ENCODE peak calls at places on chromosomes 12 and 14, in five cellular contexts. One of them, this sample, is unnamed.
A peak's percentile ranks its signal among the peaks of the same experiment; 100 is the strongest.

GRCh38 chr12:119182701-119183493 is 4.2 kb downstream of the HSPB8 start:
- DNase-seq in esophagus muscularis mucosa: no peak
- DNase-seq in hepatocyte: peak; percentile 50
- DNase-seq in upper lobe of right lung: no peak
- DNase-seq in effector memory CD4-positive, alpha-beta T cell: no peak
- DNase-seq in this sample: no peak

GRCh38 chr14:94044476-94045091 is 18.4 kb downstream of the OTUB2 start:
- DNase-seq in esophagus muscularis mucosa: no peak
- DNase-seq in upper lobe of right lung: peak; percentile 62
- DNase-seq in effector memory CD4-positive, alpha-beta T cell: no peak
- DNase-seq in hepatocyte: no peak
- DNase-seq in this sample: no peak

GRCh38 chr14:23163830-23164229 is 19.6 kb downstream of the SLC7A8 start:
- DNase-seq in effector memory CD4-positive, alpha-beta T cell: no peak
- DNase-seq in upper lobe of right lung: no peak
- DNase-seq in esophagus muscularis mucosa: no peak
- DNase-seq in hepatocyte: no peak
- DNase-seq in this sample: no peak

GRCh38 chr12:40183745-40184144 is 41.1 kb upstream of the LRRK2 start:
- DNase-seq in hepatocyte: no peak
- DNase-seq in upper lobe of right lung: no peak
- DNase-seq in effector memory CD4-positive, alpha-beta T cell: no peak
- DNase-seq in esophagus muscularis mucosa: no peak
- DNase-seq in this sample: no peak

GRCh38 chr12:12777056-12777455 is 8.4 kb upstream of the APOLD1 start:
- DNase-seq in esophagus muscularis mucosa: no peak
- DNase-seq in hepatocyte: no peak
- DNase-seq in effector memory CD4-positive, alpha-beta T cell: no peak
- DNase-seq in upper lobe of right lung: no peak
- DNase-seq in this sample: no peak

GRCh38 chr12:11826607-11827006 is 177.1 kb downstream of the ETV6 start:
- DNase-seq in hepatocyte: no peak
- DNase-seq in esophagus muscularis mucosa: no peak
- DNase-seq in upper lobe of right lung: no peak
- DNase-seq in effector memory CD4-positive, alpha-beta T cell: no peak
- DNase-seq in this sample: no peak

GRCh38 chr14:24196071-24197061 is 1.1 kb upstream of the TM9SF1 start:
- DNase-seq in effector memory CD4-positive, alpha-beta T cell: no peak
- DNase-seq in esophagus muscularis mucosa: no peak
- DNase-seq in hepatocyte: no peak
- DNase-seq in upper lobe of right lung: no peak
- DNase-seq in this sample: no peak

GRCh38 chr12:41361791-41362190 is 173.7 kb downstream of the PDZRN4 start:
- DNase-seq in upper lobe of right lung: no peak
- DNase-seq in hepatocyte: no peak
- DNase-seq in esophagus muscularis mucosa: no peak
- DNase-seq in effector memory CD4-positive, alpha-beta T cell: no peak
- DNase-seq in this sample: no peak

GRCh38 chr14:28879571-28879970 is 113.0 kb downstream of the FOXG1 start:
- DNase-seq in esophagus muscularis mucosa: no peak
- DNase-seq in effector memory CD4-positive, alpha-beta T cell: no peak
- DNase-seq in upper lobe of right lung: no peak
- DNase-seq in hepatocyte: no peak
- DNase-seq in this sample: peak; percentile 4

GRCh38 chr14:96663491-96664067 is 133.6 kb upstream of the VRK1 start:
- DNase-seq in upper lobe of right lung: no peak
- DNase-seq in esophagus muscularis mucosa: peak; percentile 88
- DNase-seq in hepatocyte: no peak
- DNase-seq in effector memory CD4-positive, alpha-beta T cell: no peak
- DNase-seq in this sample: peak; percentile 31

DNA sequence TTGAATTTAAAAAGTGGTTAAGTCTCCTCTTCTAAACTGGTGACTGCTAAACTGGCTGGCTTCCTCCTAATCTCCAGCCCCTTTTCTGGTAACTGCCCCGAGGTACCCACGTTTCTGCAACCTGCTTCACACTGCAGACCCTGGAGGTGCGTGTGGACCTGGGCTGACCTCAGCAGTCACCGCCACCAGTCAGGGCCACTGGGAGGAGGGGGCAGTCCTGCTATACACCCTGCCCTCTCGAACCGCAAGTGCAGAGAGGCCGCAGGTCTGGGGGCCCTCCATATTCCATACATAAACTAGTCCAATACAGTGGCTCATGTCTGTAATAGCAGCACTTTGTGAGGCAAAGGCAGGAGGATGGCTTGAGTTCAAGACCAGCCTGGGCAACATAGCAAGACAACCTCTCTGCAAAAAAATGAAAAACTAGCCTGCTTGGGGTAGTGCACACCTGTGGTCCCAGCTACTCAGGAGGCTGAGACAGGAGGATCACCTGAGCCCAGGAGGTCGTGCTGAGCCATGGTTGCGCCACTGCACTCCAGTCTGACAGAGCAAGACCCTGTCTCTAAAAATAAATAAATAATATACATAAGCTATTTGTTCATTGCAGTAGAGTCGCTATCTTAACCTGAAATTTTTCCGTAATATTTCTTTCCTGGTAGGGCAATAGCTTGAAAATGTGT is 25.6 kb downstream of the VPS37B start:
- DNase-seq in upper lobe of right lung: peak; percentile 48
- DNase-seq in effector memory CD4-positive, alpha-beta T cell: no peak
- DNase-seq in hepatocyte: no peak
- DNase-seq in esophagus muscularis mucosa: no peak
- DNase-seq in this sample: no peak
- H3K4me1 ChIP-seq in upper lobe of right lung: peaks cover 51% of the 10 kb centered on the region
- H3K4me1 ChIP-seq in effector memory CD4-positive, alpha-beta T cell: peaks cover 40% of the 10 kb centered on the region
- H3K4me1 ChIP-seq in hepatocyte: peaks cover 38% of the 10 kb centered on the region
- H3K4me1 ChIP-seq in esophagus muscularis mucosa: peaks cover 76% of the 10 kb centered on the region
- H3K4me1 ChIP-seq in this sample: peaks cover 47% of the 10 kb centered on the region

GRCh38 chr12:34207858-34208257 is 185.6 kb downstream of the ALG10 start:
- DNase-seq in upper lobe of right lung: no peak
- DNase-seq in hepatocyte: no peak
- DNase-seq in effector memory CD4-positive, alpha-beta T cell: no peak
- DNase-seq in esophagus muscularis mucosa: peak; percentile 42
- DNase-seq in this sample: no peak

GRCh38 chr12:34206061-34206785 is 183.9 kb downstream of the ALG10 start:
- DNase-seq in upper lobe of right lung: no peak
- DNase-seq in effector memory CD4-positive, alpha-beta T cell: no peak
- DNase-seq in hepatocyte: no peak
- DNase-seq in esophagus muscularis mucosa: peak; percentile 91
- DNase-seq in this sample: no peak

GRCh38 chr12:34203866-34204620 is 181.7 kb downstream of the ALG10 start:
- DNase-seq in effector memory CD4-positive, alpha-beta T cell: no peak
- DNase-seq in esophagus muscularis mucosa: no peak
- DNase-seq in upper lobe of right lung: no peak
- DNase-seq in hepatocyte: no peak
- DNase-seq in this sample: no peak

GRCh38 chr12:34204830-34205285 is 182.6 kb downstream of the ALG10 start:
- DNase-seq in effector memory CD4-positive, alpha-beta T cell: no peak
- DNase-seq in esophagus muscularis mucosa: peak; percentile 81
- DNase-seq in hepatocyte: no peak
- DNase-seq in upper lobe of right lung: no peak
- DNase-seq in this sample: no peak

DNA sequence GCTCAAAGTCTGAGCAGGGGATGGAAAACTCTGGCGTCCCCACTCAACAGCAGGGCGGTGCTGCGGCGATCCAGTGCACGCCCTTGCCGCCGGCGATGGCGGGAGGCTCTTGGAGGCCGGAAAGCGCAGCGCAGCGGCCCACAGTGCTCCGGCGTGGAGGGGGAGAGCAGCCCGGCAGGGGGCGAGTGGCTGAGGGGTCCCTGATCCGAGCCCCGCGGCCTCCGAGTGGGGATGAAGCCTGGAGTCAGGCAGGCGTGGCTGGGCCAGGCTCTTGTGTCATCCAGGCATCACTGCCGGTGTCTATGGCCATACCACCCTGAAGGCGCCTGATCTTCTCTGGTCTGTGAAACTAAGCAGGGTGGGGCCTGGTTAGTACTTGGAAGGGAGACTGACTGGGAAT is 183.1 kb downstream of the ALG10 start:
- DNase-seq in effector memory CD4-positive, alpha-beta T cell: no peak
- DNase-seq in esophagus muscularis mucosa: peak; percentile 87
- DNase-seq in hepatocyte: no peak
- DNase-seq in upper lobe of right lung: no peak
- DNase-seq in this sample: no peak
- H3K9me3 ChIP-seq in effector memory CD4-positive, alpha-beta T cell: no peaks in the 10 kb centered on the region
- H3K9me3 ChIP-seq in esophagus muscularis mucosa: no peaks in the 10 kb centered on the region
- H3K9me3 ChIP-seq in hepatocyte: no peaks in the 10 kb centered on the region
- H3K9me3 ChIP-seq in upper lobe of right lung: no peaks in the 10 kb centered on the region
- H3K9me3 ChIP-seq in this sample: peaks cover 5% of the 10 kb centered on the region

GRCh38 chr12:6338955-6339761 is 2.7 kb downstream of the TNFRSF1A start:
- DNase-seq in hepatocyte: no peak
- DNase-seq in upper lobe of right lung: no peak
- DNase-seq in effector memory CD4-positive, alpha-beta T cell: no peak
- DNase-seq in esophagus muscularis mucosa: no peak
- DNase-seq in this sample: no peak
- H3K4me1 ChIP-seq in hepatocyte: peaks cover 66% of the 10 kb centered on the region
- H3K4me1 ChIP-seq in upper lobe of right lung: peaks cover 65% of the 10 kb centered on the region
- H3K4me1 ChIP-seq in effector memory CD4-positive, alpha-beta T cell: peaks cover 63% of the 10 kb centered on the region
- H3K4me1 ChIP-seq in esophagus muscularis mucosa: peaks cover 82% of the 10 kb centered on the region
- H3K4me1 ChIP-seq in this sample: peaks cover 61% of the 10 kb centered on the region

DNA sequence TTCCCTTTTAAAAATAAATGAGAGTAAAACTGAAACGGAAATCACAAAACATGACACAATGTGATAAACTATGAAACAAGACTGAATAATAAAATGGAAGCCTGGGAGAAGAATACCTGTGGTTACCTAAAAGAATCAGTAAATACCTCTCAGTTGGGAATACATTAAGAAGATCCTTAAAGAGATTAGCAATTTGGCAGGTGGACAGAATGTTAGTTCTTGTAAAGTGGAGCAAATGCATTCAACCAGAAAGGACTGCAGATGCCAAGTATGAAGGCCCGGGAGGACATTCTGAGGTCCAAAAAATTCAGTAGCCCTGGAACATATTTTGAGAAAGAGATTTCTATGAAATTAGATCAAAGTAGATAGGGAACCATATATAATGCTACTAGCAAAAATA is 861.3 kb upstream of the SEL1L start:
- DNase-seq in hepatocyte: no peak
- DNase-seq in upper lobe of right lung: no peak
- DNase-seq in esophagus muscularis mucosa: no peak
- DNase-seq in effector memory CD4-positive, alpha-beta T cell: no peak
- DNase-seq in this sample: no peak
- H3K9me3 ChIP-seq in hepatocyte: no peaks in the 10 kb centered on the region
- H3K9me3 ChIP-seq in upper lobe of right lung: no peaks in the 10 kb centered on the region
- H3K9me3 ChIP-seq in esophagus muscularis mucosa: no peaks in the 10 kb centered on the region
- H3K9me3 ChIP-seq in effector memory CD4-positive, alpha-beta T cell: no peaks in the 10 kb centered on the region
- H3K9me3 ChIP-seq in this sample: no peaks in the 10 kb centered on the region

GRCh38 chr14:68815288-68816182 is 22.7 kb upstream of the ZFP36L1 start:
- DNase-seq in esophagus muscularis mucosa: no peak
- DNase-seq in upper lobe of right lung: no peak
- DNase-seq in effector memory CD4-positive, alpha-beta T cell: no peak
- DNase-seq in hepatocyte: no peak
- DNase-seq in this sample: no peak

GRCh38 chr14:68816943-68817430 is 24.1 kb upstream of the ZFP36L1 start:
- DNase-seq in upper lobe of right lung: no peak
- DNase-seq in esophagus muscularis mucosa: no peak
- DNase-seq in effector memory CD4-positive, alpha-beta T cell: no peak
- DNase-seq in hepatocyte: no peak
- DNase-seq in this sample: no peak

GRCh38 chr14:68819260-68819691 is 26.4 kb upstream of the ZFP36L1 start:
- DNase-seq in hepatocyte: peak; percentile 85
- DNase-seq in esophagus muscularis mucosa: no peak
- DNase-seq in upper lobe of right lung: no peak
- DNase-seq in effector memory CD4-positive, alpha-beta T cell: no peak
- DNase-seq in this sample: no peak

GRCh38 chr14:68816183-68816942 is 23.5 kb upstream of the ZFP36L1 start:
- DNase-seq in esophagus muscularis mucosa: no peak
- DNase-seq in upper lobe of right lung: peak; percentile 96
- DNase-seq in effector memory CD4-positive, alpha-beta T cell: peak; percentile 81
- DNase-seq in hepatocyte: peak; percentile 96
- DNase-seq in this sample: peak; percentile 95

GRCh38 chr14:68817513-68818212 is 24.8 kb upstream of the ZFP36L1 start:
- DNase-seq in upper lobe of right lung: no peak
- DNase-seq in esophagus muscularis mucosa: no peak
- DNase-seq in hepatocyte: peak; percentile 3
- DNase-seq in effector memory CD4-positive, alpha-beta T cell: no peak
- DNase-seq in this sample: no peak
- H3K4me1 ChIP-seq in upper lobe of right lung: peaks cover 46% of the 10 kb centered on the region
- H3K4me1 ChIP-seq in esophagus muscularis mucosa: peaks cover 74% of the 10 kb centered on the region
- H3K4me1 ChIP-seq in hepatocyte: peaks cover 50% of the 10 kb centered on the region
- H3K4me1 ChIP-seq in effector memory CD4-positive, alpha-beta T cell: peaks cover 78% of the 10 kb centered on the region
- H3K4me1 ChIP-seq in this sample: peaks cover 24% of the 10 kb centered on the region

GRCh38 chr12:105425263-105426174 is 95.0 kb downstream of the C12orf75 start:
- DNase-seq in hepatocyte: no peak
- DNase-seq in esophagus muscularis mucosa: no peak
- DNase-seq in upper lobe of right lung: no peak
- DNase-seq in effector memory CD4-positive, alpha-beta T cell: no peak
- DNase-seq in this sample: no peak
- H3K9me3 ChIP-seq in hepatocyte: no peaks in the 10 kb centered on the region
- H3K9me3 ChIP-seq in esophagus muscularis mucosa: no peaks in the 10 kb centered on the region
- H3K9me3 ChIP-seq in upper lobe of right lung: no peaks in the 10 kb centered on the region
- H3K9me3 ChIP-seq in effector memory CD4-positive, alpha-beta T cell: no peaks in the 10 kb centered on the region
- H3K9me3 ChIP-seq in this sample: no peaks in the 10 kb centered on the region

DNA sequence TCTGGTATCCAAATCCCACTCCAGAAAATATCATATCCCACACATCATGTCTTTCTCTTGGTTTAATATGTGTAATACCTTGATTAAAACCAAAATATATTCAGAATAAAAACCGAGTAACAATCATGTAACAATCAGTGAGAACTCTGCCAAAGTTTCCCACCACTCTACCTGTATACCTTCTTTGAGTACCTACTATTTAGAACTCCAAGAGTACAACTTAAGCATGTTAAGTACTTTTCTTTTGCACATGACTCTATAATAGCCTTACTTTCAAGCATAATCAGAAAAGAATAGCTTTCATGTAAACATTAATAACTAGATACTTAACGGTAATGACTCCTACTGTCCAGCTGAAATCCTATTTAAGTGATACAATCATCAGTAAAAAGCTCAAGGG is 223.2 kb downstream of the MED13L start:
- DNase-seq in hepatocyte: no peak
- DNase-seq in upper lobe of right lung: no peak
- DNase-seq in effector memory CD4-positive, alpha-beta T cell: no peak
- DNase-seq in esophagus muscularis mucosa: no peak
- DNase-seq in this sample: no peak
- H3K4me1 ChIP-seq in hepatocyte: peaks cover 16% of the 10 kb centered on the region
- H3K4me1 ChIP-seq in upper lobe of right lung: peaks cover 25% of the 10 kb centered on the region
- H3K4me1 ChIP-seq in effector memory CD4-positive, alpha-beta T cell: no peaks in the 10 kb centered on the region
- H3K4me1 ChIP-seq in esophagus muscularis mucosa: peaks cover 68% of the 10 kb centered on the region
- H3K4me1 ChIP-seq in this sample: peaks cover 74% of the 10 kb centered on the region

DNA sequence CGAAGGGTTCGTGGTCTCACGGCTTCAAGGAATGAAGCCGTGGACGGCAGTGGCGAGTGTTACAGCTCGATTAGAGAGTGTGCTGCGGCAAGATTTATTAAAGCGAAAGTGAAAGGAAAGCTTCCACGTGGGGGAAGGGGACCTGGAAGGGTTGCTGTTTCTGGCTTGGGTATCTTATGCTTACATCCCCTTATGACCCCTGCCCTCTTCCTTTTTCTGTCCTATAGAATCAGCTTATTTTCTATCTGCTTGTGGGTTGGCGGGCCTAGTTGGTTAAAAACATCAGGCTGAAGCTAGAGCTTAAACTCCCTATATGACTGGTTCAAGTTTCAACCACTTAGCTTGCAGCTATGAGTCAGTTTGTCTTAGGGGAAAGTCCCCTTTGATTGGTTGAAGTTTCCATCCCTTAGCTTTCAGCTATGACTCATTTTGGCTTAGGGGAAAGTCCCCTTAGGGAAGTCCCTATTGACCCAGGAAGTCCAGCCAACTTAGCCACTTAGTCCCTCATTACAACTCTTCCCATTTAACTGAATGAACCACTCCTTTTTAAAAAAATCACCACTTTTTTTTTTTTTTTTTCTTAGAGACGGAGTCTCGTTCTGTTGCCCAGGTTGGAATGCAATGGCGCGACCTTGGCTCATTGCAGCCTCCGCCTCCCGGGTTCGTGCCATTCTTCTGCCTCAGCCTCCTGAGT is 1494.7 kb upstream of the TMEM132C start:
- DNase-seq in hepatocyte: no peak
- DNase-seq in esophagus muscularis mucosa: peak; percentile 29
- DNase-seq in upper lobe of right lung: no peak
- DNase-seq in effector memory CD4-positive, alpha-beta T cell: peak; percentile 54
- DNase-seq in this sample: peak; percentile 79
- H3K9me3 ChIP-seq in hepatocyte: no peaks in the 10 kb centered on the region
- H3K9me3 ChIP-seq in esophagus muscularis mucosa: no peaks in the 10 kb centered on the region
- H3K9me3 ChIP-seq in upper lobe of right lung: no peaks in the 10 kb centered on the region
- H3K9me3 ChIP-seq in effector memory CD4-positive, alpha-beta T cell: no peaks in the 10 kb centered on the region
- H3K9me3 ChIP-seq in this sample: no peaks in the 10 kb centered on the region